ENCODE peak calls at places on chromosomes 4 and X, in ten cellular contexts. Q is lower leg skin; W is dorsolateral prefrontal cortex; R is coronary artery; I is mammary epithelial cell; J is foreskin fibroblast; O is tibial artery; T is GM06990; G is CD8-positive, alpha-beta T cell; D is heart right ventricle. V is an unnamed sample.

GRCh38 chr4:103207673-103208072 is 9.5 kb upstream of the CENPE start:
- DNase-seq in Q (no peak), O (no peak), D (no peak), I (peak; percentile 18), G (no peak), R (no peak), J (no peak), T (no peak), W (no peak), V (no peak)

GRCh38 chr4:106266201-106266600 is 49.8 kb downstream of the TBCK start:
- DNase-seq in T (no peak), R (no peak), Q (no peak), G (no peak), D (no peak), O (no peak), I (peak; percentile 37), W (no peak), J (no peak), V (peak; percentile 21)

GRCh38 chr4:128908735-128909134 is 99.2 kb downstream of the JADE1 start:
- DNase-seq in W (no peak), I (no peak), R (no peak), J (no peak), D (no peak), G (no peak), T (no peak), O (no peak), Q (no peak), V (peak; percentile 8)

GRCh38 chr4:107862658-107863057 is 37.9 kb downstream of the SGMS2 start:
- DNase-seq in T (no peak), J (peak; percentile 59), O (no peak), Q (peak; percentile 23), D (peak; percentile 9), W (no peak), G (no peak), R (no peak), I (peak; percentile 97), V (no peak)

GRCh38 chr4:182309877-182310276 is 66.7 kb downstream of the TENM3 start:
- DNase-seq in J (no peak), W (no peak), Q (no peak), T (no peak), D (no peak), O (no peak), G (no peak), R (no peak), I (no peak), V (no peak)

GRCh38 chr4:6916587-6917444 is 7.2 kb downstream of the TBC1D14 start:
- DNase-seq in I (peak; percentile 68), T (no peak), R (no peak), W (no peak), D (no peak), G (peak; percentile 50), Q (peak; percentile 77), J (no peak), O (no peak), V (peak; percentile 79)

GRCh38 chrX:150148749-150149672 is 210.7 kb upstream of the EOLA2 start:
- DNase-seq in D (peak; percentile 7), G (no peak), R (peak; percentile 35), W (no peak), O (no peak), I (no peak), T (no peak), Q (no peak), J (no peak), V (no peak)

GRCh38 chr4:17103231-17103630 is 204.8 kb upstream of the LDB2 start:
- DNase-seq in D (no peak), I (no peak), G (no peak), O (no peak), T (no peak), W (no peak), R (no peak), Q (no peak), J (peak; percentile 29), V (no peak)

GRCh38 chr4:91198951-91199350 is 1071.8 kb downstream of the CCSER1 start:
- DNase-seq in Q (no peak), I (no peak), J (no peak), G (no peak), R (no peak), W (no peak), T (no peak), O (no peak), D (no peak), V (no peak)

GRCh38 chr4:12145768-12146167 is 717.1 kb upstream of the HS3ST1 start:
- DNase-seq in G (no peak), D (no peak), I (no peak), T (no peak), J (no peak), Q (no peak), R (no peak), O (no peak), W (no peak), V (no peak)

GRCh38 chr4:617644-618330 is 7.6 kb upstream of the PDE6B start:
- DNase-seq in O (peak; percentile 38), Q (no peak), R (no peak), I (peak; percentile 45), J (no peak), G (no peak), W (no peak), D (no peak), T (no peak), V (no peak)

GRCh38 chr4:7192252-7193039 is at the start of gene SORCS2:
- DNase-seq in J (peak; percentile 47), W (peak; percentile 67), G (no peak), T (peak; percentile 55), O (peak; percentile 79), D (peak; percentile 53), I (no peak), Q (no peak), R (peak; percentile 72), V (no peak)

GRCh38 chr4:53929955-53930798 is 134.2 kb downstream of the CHIC2 start:
- DNase-seq in J (peak; percentile 89), O (peak; percentile 85), R (peak; percentile 80), D (peak; percentile 82), I (peak; percentile 73), W (peak; percentile 55), Q (peak; percentile 81), G (peak; percentile 42), T (peak; percentile 3), V (no peak)

GRCh38 chr4:80434238-80434637 is 98.7 kb downstream of the CFAP299 start:
- DNase-seq in R (no peak), O (no peak), D (no peak), T (no peak), I (no peak), J (no peak), G (no peak), Q (no peak), W (no peak), V (no peak)

GRCh38 chr4:2094545-2094944 is 35.4 kb downstream of the NAT8L start:
- DNase-seq in Q (no peak), I (no peak), R (no peak), J (no peak), D (no peak), W (no peak), O (no peak), T (no peak), G (no peak), V (no peak)

GRCh38 chr4:2093265-2093664 is 34.1 kb downstream of the NAT8L start:
- DNase-seq in D (no peak), T (no peak), J (no peak), G (no peak), R (no peak), W (no peak), I (no peak), Q (no peak), O (no peak), V (no peak)

GRCh38 chr4:2090642-2091041 is 31.5 kb downstream of the NAT8L start:
- DNase-seq in W (no peak), O (no peak), T (no peak), Q (peak; percentile 3), D (no peak), I (no peak), R (no peak), G (no peak), J (no peak), V (no peak)

GRCh38 chr4:2091990-2092652 is 33.0 kb downstream of the NAT8L start:
- DNase-seq in D (no peak), Q (no peak), T (no peak), I (no peak), R (no peak), G (no peak), J (no peak), O (peak; percentile 64), W (no peak), V (no peak)

GRCh38 chr4:2092653-2093000 is 33.5 kb downstream of the NAT8L start:
- DNase-seq in G (no peak), I (no peak), Q (no peak), O (no peak), J (no peak), R (no peak), D (no peak), T (no peak), W (no peak), V (no peak)
- H3K4me3 ChIP-seq in G (no peak overlapping the region), I (no peak overlapping the region), Q (no peak overlapping the region), O (no peak overlapping the region), J (no peak overlapping the region), R (no peak overlapping the region), D (no peak overlapping the region), T (no peak overlapping the region), W (no peak overlapping the region), V (no peak overlapping the region)

GRCh38 chrX:46634577-46634976 is 61.0 kb downstream of the CHST7 start:
- DNase-seq in Q (no peak), T (no peak), G (no peak), J (no peak), R (no peak), D (no peak), O (no peak), W (no peak), I (no peak), V (no peak)
- TF ChIP-seq CTCF in Q (no peak), T (no peak), G (no peak), J (no peak), R (no peak), D (no peak), O (no peak), W (no peak), I (no peak), V (no peak)

DNA sequence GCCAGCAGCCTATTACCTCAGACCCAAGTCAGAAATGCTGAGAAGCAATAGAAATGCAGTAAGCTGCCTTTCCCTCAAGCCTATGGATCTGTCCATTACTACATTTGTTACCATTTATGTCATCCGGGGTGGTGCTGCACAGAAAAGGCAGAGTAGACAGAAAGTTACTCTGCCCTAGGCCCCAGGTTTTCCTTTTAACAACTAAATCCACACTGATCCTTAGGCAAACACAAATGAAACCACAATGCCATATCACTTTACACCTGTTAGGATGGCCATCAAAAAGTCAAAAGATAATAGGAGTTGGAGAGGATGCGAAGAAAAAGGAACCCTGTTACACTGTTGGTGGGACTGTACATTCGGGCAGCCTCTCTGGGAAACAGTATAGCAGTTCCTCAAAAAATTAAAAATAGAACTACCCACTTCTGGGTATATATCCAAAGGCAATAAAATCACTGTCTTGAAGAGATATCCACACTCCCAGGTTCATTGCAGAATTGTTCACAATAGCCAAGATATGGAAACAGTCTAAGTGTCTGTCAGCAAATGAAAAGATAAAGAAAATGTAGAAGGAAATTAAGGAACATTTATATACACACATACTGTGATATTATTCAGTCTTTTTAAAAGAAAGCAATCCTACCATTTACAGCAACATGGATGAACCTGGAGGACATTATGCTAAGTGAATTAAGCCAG is 186.3 kb downstream of the NWD2 start:
- DNase-seq in T (no peak), J (no peak), G (no peak), Q (no peak), D (no peak), I (no peak), W (no peak), O (no peak), R (no peak), V (no peak)
- H3K4me3 ChIP-seq in T (no peak overlapping the region), J (no peak overlapping the region), G (no peak overlapping the region), Q (no peak overlapping the region), D (no peak overlapping the region), I (no peak overlapping the region), W (no peak overlapping the region), O (no peak overlapping the region), R (no peak overlapping the region), V (no peak overlapping the region)

GRCh38 chrX:53093177-53093655 is 726 bp upstream of the KANTR start:
- DNase-seq in I (peak; percentile 59), J (peak; percentile 65), O (peak; percentile 91), G (peak; percentile 64), R (peak; percentile 88), W (peak; percentile 65), D (peak; percentile 80), T (peak; percentile 77), Q (peak; percentile 60), V (peak; percentile 42)
- TF ChIP-seq CTCF in I (peak; percentile 58), J (peak; percentile 47), O (peak; percentile 69), G (peak; percentile 51), R (no peak), W (peak; percentile 57), D (peak; percentile 51), T (peak; percentile 61), Q (no peak), V (peak; percentile 9)